ENCODE peak calls at places on chromosomes 5 and 9, in ten cellular contexts. I is NCI-H1417, M is EL, O is M059J, A is NCI-H460, U is NCI-H446 treated with DMSO at 0.1 percent for 48 hours, G is esophagus squamous epithelium, P is GM10248, Y is NAMALWA, F is left ventricle myocardium inferior. C is an unnamed sample.

GRCh38 chr5:152178350-152178699 is 226.8 kb downstream of the NMUR2 start:
- DNase-seq in O (peak), P (no peak), M (peak), U (no peak), Y (no peak), F (no peak), A (no peak), G (no peak), I (no peak), C (no peak)

GRCh38 chr9:116152941-116153764 is 438 bp upstream of the PAPPA start:
- DNase-seq in A (peak), G (no peak), P (no peak), F (no peak), U (no peak), O (peak), Y (no peak), M (peak), I (peak), C (no peak)

GRCh38 chr5:177447611-177448243 is 1.1 kb downstream of the PRR7 start:
- DNase-seq in G (no peak), Y (no peak), A (peak), F (no peak), I (peak), O (peak), P (no peak), M (peak), U (peak), C (peak)

GRCh38 chr5:124744170-124744911 is 2.1 kb downstream of the ZNF608 start:
- DNase-seq in M (peak), U (no peak), A (no peak), F (peak), I (peak), G (no peak), Y (peak), O (peak), P (no peak), C (no peak)

GRCh38 chr9:97559111-97559514 is 57.6 kb downstream of the TMOD1 start:
- DNase-seq in G (no peak), P (peak), A (no peak), F (no peak), O (peak), M (no peak), U (no peak), I (no peak), Y (no peak), C (no peak)

GRCh38 chr9:134738869-134739659 is 97.5 kb downstream of the COL5A1 start:
- DNase-seq in M (peak), U (no peak), G (no peak), O (peak), F (peak), Y (peak), I (peak), A (peak), P (peak), C (no peak)

GRCh38 chr5:173392172-173392571 is 64.0 kb upstream of the STC2 start:
- DNase-seq in F (no peak), A (no peak), M (no peak), G (no peak), I (no peak), U (no peak), Y (no peak), P (no peak), O (no peak), C (no peak)

GRCh38 chr5:180012316-180012715 is 59.2 kb downstream of the RNF130 start:
- DNase-seq in U (no peak), Y (no peak), A (no peak), M (no peak), P (no peak), F (no peak), G (no peak), I (no peak), O (no peak), C (no peak)

GRCh38 chr9:137749511-137749910 is 128.1 kb upstream of the CACNA1B start:
- DNase-seq in G (no peak), A (no peak), I (no peak), O (no peak), U (no peak), Y (no peak), F (no peak), M (no peak), P (no peak), C (no peak)

GRCh38 chr5:73825219-73825618 is 199.2 kb downstream of the ARHGEF28 start:
- DNase-seq in F (no peak), A (no peak), G (no peak), I (no peak), U (no peak), M (no peak), P (no peak), Y (no peak), O (no peak), C (no peak)

GRCh38 chr9:18997151-18997550 is 35.9 kb downstream of the SAXO1 start:
- DNase-seq in M (no peak), F (no peak), O (no peak), P (no peak), Y (no peak), I (no peak), G (no peak), A (no peak), U (no peak), C (no peak)

GRCh38 chr5:42518595-42519067 is 95.4 kb downstream of the GHR start:
- DNase-seq in M (no peak), Y (no peak), A (no peak), O (peak), P (no peak), U (no peak), F (no peak), I (no peak), G (no peak), C (no peak)

GRCh38 chr5:135944967-135945560 is 9.7 kb downstream of the LECT2 start:
- DNase-seq in I (peak), P (peak), U (peak), O (peak), G (no peak), Y (peak), A (peak), F (no peak), M (peak), C (no peak)

GRCh38 chr5:151699071-151699901 is 12.6 kb upstream of the SPARC start:
- DNase-seq in Y (no peak), I (no peak), A (no peak), G (no peak), M (peak), U (no peak), F (peak), O (peak), P (no peak), C (peak)

GRCh38 chr9:134814598-134815215 is 65.9 kb upstream of the FCN2 start:
- DNase-seq in G (no peak), O (peak), I (no peak), F (no peak), M (peak), U (no peak), P (no peak), Y (no peak), A (no peak), C (no peak)

GRCh38 chr9:2420488-2421056 is 201.0 kb upstream of the VLDLR start:
- DNase-seq in U (no peak), Y (no peak), I (peak), F (no peak), M (no peak), O (no peak), A (no peak), P (no peak), G (no peak), C (no peak)